ENCODE peak calls at places on chromosomes 3 and 15, in four cellular contexts. J, S, G and H are unnamed samples.

GRCh38 chr3:40437893-40438292 is 19.2 kb upstream of the RPL14 start:
- DNase-seq in J (no peak), S (no peak), G (no peak), H (no peak)

GRCh38 chr3:94159062-94159726 is 96.3 kb downstream of the NSUN3 start:
- DNase-seq in J (no peak), S (no peak), G (no peak), H (peak)

GRCh38 chr3:57145852-57146251 is 19.3 kb downstream of the IL17RD start:
- DNase-seq in J (no peak), S (no peak), G (no peak), H (no peak)

GRCh38 chr15:98920091-98920880 is 87.3 kb downstream of the PGPEP1L start:
- DNase-seq in J (no peak), S (no peak), G (no peak), H (no peak)

GRCh38 chr3:105518806-105519418 is 152.2 kb downstream of the ALCAM start:
- DNase-seq in J (peak), S (peak), G (no peak), H (peak)

GRCh38 chr15:80419546-80419945 is 15.4 kb downstream of the ARNT2 start:
- DNase-seq in J (no peak), S (no peak), G (no peak), H (no peak)

GRCh38 chr3:145134738-145135137 is 1026.2 kb downstream of the PLOD2 start:
- DNase-seq in J (no peak), S (no peak), G (no peak), H (no peak)

GRCh38 chr3:124246949-124247348 is 255.0 kb upstream of the ROPN1 start:
- DNase-seq in J (no peak), S (peak), G (no peak), H (peak)

GRCh38 chr15:101320501-101321052 is 25.5 kb upstream of the SNRPA1 start:
- DNase-seq in J (no peak), S (no peak), G (no peak), H (no peak)

GRCh38 chr3:47028667-47029066 is 49.2 kb downstream of the NBEAL2 start:
- DNase-seq in J (no peak), S (no peak), G (no peak), H (no peak)

GRCh38 chr3:40996827-40997710 is 202.2 kb upstream of the CTNNB1 start:
- DNase-seq in J (no peak), S (peak), G (no peak), H (no peak)

GRCh38 chr15:40048155-40048792 is 9.3 kb upstream of the SRP14 start:
- DNase-seq in J (no peak), S (no peak), G (no peak), H (no peak)

GRCh38 chr15:48914717-48915116 is 36.8 kb downstream of the EID1 start:
- DNase-seq in J (no peak), S (no peak), G (no peak), H (no peak)

GRCh38 chr3:15094187-15094875 is 4.6 kb downstream of the RBSN start:
- DNase-seq in J (no peak), S (no peak), G (no peak), H (no peak)

GRCh38 chr3:184645304-184645703 is 66.6 kb downstream of the MAGEF1 start:
- DNase-seq in J (no peak), S (no peak), G (no peak), H (peak)

GRCh38 chr3:35737934-35738706 is 98.8 kb downstream of the ARPP21 start:
- DNase-seq in J (no peak), S (no peak), G (no peak), H (no peak)

GRCh38 chr15:61839541-61839940 is 220.7 kb downstream of the VPS13C start:
- DNase-seq in J (no peak), S (no peak), G (no peak), H (no peak)

GRCh38 chr3:4805662-4806061 is 173.6 kb upstream of the BHLHE40 start:
- DNase-seq in J (no peak), S (no peak), G (no peak), H (no peak)

GRCh38 chr15:26048669-26049068 is 185.5 kb upstream of the ATP10A start:
- DNase-seq in J (no peak), S (no peak), G (no peak), H (no peak)

GRCh38 chr3:195820186-195820585 is 8.5 kb upstream of the MUC4 start:
- DNase-seq in J (no peak), S (no peak), G (no peak), H (no peak)

GRCh38 chr15:38516636-38517035 is 48.0 kb downstream of the RASGRP1 start:
- DNase-seq in J (no peak), S (no peak), G (no peak), H (no peak)

GRCh38 chr3:131091768-131092167 is 65.1 kb downstream of the NEK11 start:
- DNase-seq in J (no peak), S (no peak), G (no peak), H (peak)

GRCh38 chr3:149384167-149384566 is 6.7 kb upstream of the TM4SF1 start:
- DNase-seq in J (no peak), S (no peak), G (no peak), H (no peak)
- TF ChIP-seq RFX5 in J (no peak), S (no peak), G (no peak), H (no peak)

DNA sequence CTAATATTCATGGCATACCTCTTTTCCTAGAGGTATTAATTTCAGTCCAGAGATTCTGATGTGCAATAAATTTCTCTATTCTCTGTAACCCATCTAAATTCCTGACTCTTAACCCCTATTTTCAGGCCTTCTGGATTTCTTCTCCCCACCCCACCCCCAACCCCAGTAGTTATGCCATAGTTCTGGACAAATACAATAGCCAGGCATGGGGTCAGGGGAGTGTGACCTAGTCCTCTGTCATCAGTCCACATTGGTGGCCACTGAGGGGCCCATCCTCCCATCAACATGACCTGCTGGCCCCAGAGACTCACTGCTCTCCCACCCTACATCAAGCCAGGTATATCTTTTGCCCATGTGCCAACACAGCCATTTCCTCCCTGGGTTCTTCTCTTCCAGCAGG is 3.8 kb upstream of the LIPC start:
- DNase-seq in J (no peak), S (no peak), G (no peak), H (no peak)
- TF ChIP-seq ATF3 in J (no peak), S (no peak), G (no peak), H (no peak)

GRCh38 chr3:159480046-159480445 is 508.6 kb upstream of the IL12A start:
- DNase-seq in J (no peak), S (no peak), G (no peak), H (no peak)

GRCh38 chr3:159486580-159486979 is 502.1 kb upstream of the IL12A start:
- DNase-seq in J (no peak), S (no peak), G (peak), H (peak)

GRCh38 chr3:159487304-159487703 is 501.3 kb upstream of the IL12A start:
- DNase-seq in J (no peak), S (no peak), G (no peak), H (no peak)

DNA sequence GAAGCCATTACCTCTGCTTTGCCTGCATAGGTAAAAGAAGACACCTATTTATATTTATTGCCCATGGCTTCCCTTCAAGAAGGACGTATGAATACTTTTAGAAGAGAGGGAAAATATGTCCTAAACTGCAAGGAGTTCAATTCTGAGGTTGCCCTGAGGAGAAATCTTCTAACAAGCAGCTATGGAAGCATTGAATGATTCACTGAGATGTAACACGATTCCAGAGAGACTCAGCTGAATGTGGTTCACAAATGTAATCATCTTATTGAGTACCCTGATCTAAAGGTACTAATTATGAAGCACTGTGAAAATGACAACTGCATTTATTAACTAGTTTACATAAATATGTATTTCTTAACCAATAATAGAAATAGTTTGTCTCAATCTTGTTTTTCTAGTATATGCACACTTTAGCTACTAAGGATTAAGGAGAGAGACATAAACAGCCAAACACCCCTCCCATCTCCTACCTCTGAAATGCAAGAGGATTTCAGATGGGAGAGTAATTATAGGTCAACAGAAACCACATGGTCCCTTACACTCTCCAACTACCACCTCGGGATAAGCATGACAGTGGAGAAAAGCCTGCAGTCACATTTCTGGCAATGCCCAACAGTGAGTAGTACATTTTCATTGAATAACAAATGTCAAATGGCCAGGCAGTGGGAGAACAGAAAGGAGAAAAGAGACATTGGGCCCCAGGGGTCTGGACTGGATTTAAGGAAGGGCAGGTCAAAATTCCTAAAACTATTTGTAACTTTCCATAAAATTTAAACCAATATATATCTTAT is 506.2 kb upstream of the IL12A start:
- DNase-seq in J (no peak), S (no peak), G (no peak), H (no peak)
- TF ChIP-seq RFX5 in J (no peak), S (no peak), G (no peak), H (no peak)

GRCh38 chr3:121651684-121652083 is 9.0 kb downstream of the HCLS1 start:
- DNase-seq in J (no peak), S (no peak), G (no peak), H (peak)

GRCh38 chr3:121642601-121643314 is 17.9 kb downstream of the HCLS1 start:
- DNase-seq in J (no peak), S (no peak), G (no peak), H (peak)

GRCh38 chr3:121645054-121645453 is 15.6 kb downstream of the HCLS1 start:
- DNase-seq in J (no peak), S (no peak), G (no peak), H (no peak)

GRCh38 chr3:121649645-121650044 is 11.1 kb downstream of the HCLS1 start:
- DNase-seq in J (no peak), S (no peak), G (no peak), H (no peak)

GRCh38 chr3:121648219-121648958 is 12.3 kb downstream of the HCLS1 start:
- DNase-seq in J (no peak), S (no peak), G (no peak), H (no peak)
- TF ChIP-seq ATF3 in J (no peak), S (no peak), G (no peak), H (no peak)

GRCh38 chr15:58549780-58550064 is 117.9 kb downstream of the LIPC start:
- DNase-seq in J (no peak), S (no peak), G (no peak), H (no peak)

GRCh38 chr15:58552505-58553364 is 120.9 kb downstream of the LIPC start:
- DNase-seq in J (no peak), S (peak), G (no peak), H (no peak)

GRCh38 chr15:58549013-58549779 is 117.4 kb downstream of the LIPC start:
- DNase-seq in J (no peak), S (no peak), G (no peak), H (no peak)

GRCh38 chr15:58551764-58552504 is 120.1 kb downstream of the LIPC start:
- DNase-seq in J (no peak), S (no peak), G (no peak), H (peak)

DNA sequence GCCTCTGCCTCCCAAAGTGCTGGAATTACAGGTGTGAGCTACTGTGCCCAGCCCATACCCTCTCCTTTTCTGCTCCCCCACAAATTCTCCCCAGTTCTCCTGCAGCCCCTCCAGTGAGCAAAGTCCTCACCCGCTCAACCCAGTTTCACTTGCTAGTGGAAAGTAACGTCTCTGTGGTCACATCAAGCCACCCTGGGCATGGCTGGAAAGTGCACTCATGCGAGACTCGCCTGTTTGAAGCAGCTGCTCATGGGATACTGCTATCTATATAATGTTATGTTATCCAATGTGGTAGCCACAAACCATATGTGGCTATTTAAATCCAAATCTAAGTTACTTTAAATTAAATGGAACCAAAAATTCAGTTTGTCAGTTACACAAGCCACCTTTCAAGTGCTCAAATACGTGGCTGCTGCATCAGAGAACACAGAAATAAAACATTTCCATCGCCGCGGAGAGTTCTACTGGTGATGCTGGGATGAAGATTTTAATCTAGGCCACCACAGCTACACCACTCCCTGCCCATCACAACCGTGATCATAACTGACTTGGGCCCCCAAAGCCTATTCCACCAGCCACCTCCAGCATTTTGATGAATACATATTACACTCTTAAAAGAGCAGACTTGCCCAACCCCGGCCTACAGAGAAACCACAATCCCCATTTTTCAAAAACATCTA is 119.4 kb downstream of the LIPC start:
- DNase-seq in J (peak), S (no peak), G (no peak), H (no peak)
- TF ChIP-seq RFX5 in J (no peak), S (no peak), G (no peak), H (no peak)

GRCh38 chr3:154251610-154252009 is 72.7 kb downstream of the DHX36 start:
- DNase-seq in J (no peak), S (no peak), G (no peak), H (peak)
- TF ChIP-seq ATF3 in J (no peak), S (no peak), G (no peak), H (no peak)